ENCODE peak calls at places on chromosomes 1 and 21, in six cellular contexts. J, Y, X, R, K and W are unnamed samples.

GRCh38 chr1:29264773-29265389 is 28.6 kb downstream of the PTPRU start:
- DNase-seq in J (no peak), Y (no peak), X (no peak), R (no peak), K (no peak), W (no peak)

GRCh38 chr1:15944308-15945010 is 31.4 kb downstream of the ZBTB17 start:
- DNase-seq in J (peak; percentile 22), Y (no peak), X (no peak), R (no peak), K (no peak), W (no peak)

GRCh38 chr21:38968887-38969543 is 163.3 kb downstream of the ETS2 start:
- DNase-seq in J (no peak), Y (no peak), X (no peak), R (no peak), K (no peak), W (no peak)

GRCh38 chr21:45513003-45513706 is 29.1 kb downstream of the SLC19A1 start:
- DNase-seq in J (no peak), Y (no peak), X (no peak), R (no peak), K (peak; percentile 76), W (no peak)

GRCh38 chr21:21715286-21715969 is 717.2 kb downstream of the NCAM2 start:
- DNase-seq in J (no peak), Y (no peak), X (no peak), R (no peak), K (no peak), W (no peak)

GRCh38 chr1:239061770-239062169 is 324.6 kb upstream of the CHRM3 start:
- DNase-seq in J (no peak), Y (no peak), X (peak; percentile 43), R (no peak), K (no peak), W (no peak)

GRCh38 chr1:51581286-51581685 is 35.6 kb upstream of the OSBPL9 start:
- DNase-seq in J (no peak), Y (no peak), X (no peak), R (no peak), K (no peak), W (no peak)

GRCh38 chr1:151908228-151908691 is 1.1 kb downstream of the THEM4 start:
- DNase-seq in J (no peak), Y (no peak), X (peak; percentile 69), R (no peak), K (no peak), W (no peak)

GRCh38 chr1:168583571-168583970 is 7.2 kb downstream of the XCL1 start:
- DNase-seq in J (no peak), Y (no peak), X (no peak), R (no peak), K (no peak), W (no peak)

GRCh38 chr1:242411906-242412305 is 112.6 kb downstream of the PLD5 start:
- DNase-seq in J (no peak), Y (no peak), X (no peak), R (no peak), K (no peak), W (no peak)

GRCh38 chr1:31487143-31487542 is 74.1 kb downstream of the SERINC2 start:
- DNase-seq in J (no peak), Y (peak; percentile 17), X (no peak), R (no peak), K (no peak), W (no peak)

GRCh38 chr1:54906586-54906985 is 19.6 kb upstream of the DHCR24 start:
- DNase-seq in J (no peak), Y (no peak), X (no peak), R (no peak), K (no peak), W (no peak)

GRCh38 chr1:53869454-53870117 is 20.0 kb downstream of the YIPF1 start:
- DNase-seq in J (no peak), Y (no peak), X (no peak), R (no peak), K (no peak), W (no peak)

GRCh38 chr1:191993549-191993948 is 164.7 kb upstream of the RGS18 start:
- DNase-seq in J (no peak), Y (no peak), X (no peak), R (no peak), K (no peak), W (no peak)

GRCh38 chr1:211378844-211379243 is 52.2 kb downstream of the TRAF5 start:
- DNase-seq in J (no peak), Y (no peak), X (no peak), R (no peak), K (no peak), W (no peak)

GRCh38 chr1:59029768-59030167 is 245.9 kb upstream of the JUN start:
- DNase-seq in J (no peak), Y (no peak), X (no peak), R (no peak), K (no peak), W (no peak)

GRCh38 chr1:51073456-51073855 is 28.6 kb upstream of the C1orf185 start:
- DNase-seq in J (no peak), Y (no peak), X (no peak), R (no peak), K (no peak), W (no peak)

GRCh38 chr21:46206163-46207005 is 22.1 kb upstream of the SPATC1L start:
- DNase-seq in J (no peak), Y (no peak), X (no peak), R (no peak), K (no peak), W (no peak)

GRCh38 chr1:4724695-4725250 is 70.4 kb downstream of the AJAP1 start:
- DNase-seq in J (no peak), Y (no peak), X (no peak), R (no peak), K (no peak), W (no peak)

DNA sequence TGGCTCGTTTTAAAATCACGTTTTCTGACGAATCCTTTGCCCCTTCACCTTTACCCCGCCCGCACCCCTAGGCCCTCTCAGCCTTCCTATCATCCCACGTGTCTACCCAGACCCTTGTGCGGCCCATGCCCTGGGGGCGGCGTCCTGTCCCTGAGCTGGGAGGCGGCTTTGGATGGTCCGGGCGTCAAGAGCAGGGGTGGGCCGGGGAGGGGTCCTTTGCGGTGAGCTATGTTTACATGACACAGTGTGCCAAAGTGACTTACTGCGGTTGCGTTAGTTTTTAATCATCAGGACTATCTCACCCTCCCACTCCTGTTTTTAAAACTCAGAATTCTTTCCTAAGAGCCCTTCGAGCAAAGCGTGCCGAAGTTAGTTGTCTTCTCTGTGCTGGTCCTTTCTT is 144.6 kb downstream of the PGBD5 start:
- DNase-seq in J (peak; percentile 14), Y (no peak), X (no peak), R (no peak), K (peak; percentile 74), W (no peak)
- H3K4me1 ChIP-seq in J (no peaks in the 10 kb centered on the region), Y (no peaks in the 10 kb centered on the region), X (peaks cover 6% of the 10 kb centered on the region), R (no peaks in the 10 kb centered on the region), K (no peaks in the 10 kb centered on the region), W (peaks cover 17% of the 10 kb centered on the region)

GRCh38 chr1:206788487-206789050 is 16.3 kb upstream of the IL10 start:
- DNase-seq in J (no peak), Y (no peak), X (no peak), R (no peak), K (no peak), W (no peak)
- H3K4me1 ChIP-seq in J (no peaks in the 10 kb centered on the region), Y (peaks cover 50% of the 10 kb centered on the region), X (no peaks in the 10 kb centered on the region), R (no peaks in the 10 kb centered on the region), K (no peaks in the 10 kb centered on the region), W (no peaks in the 10 kb centered on the region)

GRCh38 chr1:112625696-112626095 is 6.1 kb downstream of the CAPZA1 start:
- DNase-seq in J (no peak), Y (no peak), X (no peak), R (no peak), K (no peak), W (no peak)

GRCh38 chr1:112628516-112628915 is 8.9 kb downstream of the CAPZA1 start:
- DNase-seq in J (no peak), Y (no peak), X (no peak), R (no peak), K (no peak), W (no peak)

GRCh38 chr1:112629256-112629655 is 9.6 kb downstream of the CAPZA1 start:
- DNase-seq in J (no peak), Y (no peak), X (no peak), R (no peak), K (no peak), W (no peak)

GRCh38 chr1:112626193-112626592 is 6.6 kb downstream of the CAPZA1 start:
- DNase-seq in J (no peak), Y (no peak), X (no peak), R (no peak), K (no peak), W (no peak)

GRCh38 chr1:112626887-112627286 is 7.3 kb downstream of the CAPZA1 start:
- DNase-seq in J (no peak), Y (no peak), X (no peak), R (no peak), K (no peak), W (no peak)
- H3K4me1 ChIP-seq in J (no peaks in the 10 kb centered on the region), Y (peaks cover 33% of the 10 kb centered on the region), X (no peaks in the 10 kb centered on the region), R (peaks cover 1% of the 10 kb centered on the region), K (peaks cover 64% of the 10 kb centered on the region), W (peaks cover 91% of the 10 kb centered on the region)

GRCh38 chr1:26739251-26739914 is 43.6 kb downstream of the ARID1A start:
- DNase-seq in J (no peak), Y (peak; percentile 37), X (no peak), R (no peak), K (no peak), W (no peak)
- H3K4me1 ChIP-seq in J (no peaks in the 10 kb centered on the region), Y (peaks cover 65% of the 10 kb centered on the region), X (peaks cover 2% of the 10 kb centered on the region), R (peaks cover 10% of the 10 kb centered on the region), K (peaks cover 8% of the 10 kb centered on the region), W (peaks cover 24% of the 10 kb centered on the region)

GRCh38 chr1:12630946-12631540 is 12.8 kb upstream of the AADACL4 start:
- DNase-seq in J (no peak), Y (no peak), X (no peak), R (no peak), K (no peak), W (no peak)

GRCh38 chr1:12629974-12630760 is 12.2 kb upstream of the DHRS3 start:
- DNase-seq in J (no peak), Y (no peak), X (no peak), R (no peak), K (no peak), W (no peak)

GRCh38 chr1:12634156-12634555 is 9.7 kb upstream of the AADACL4 start:
- DNase-seq in J (no peak), Y (no peak), X (no peak), R (no peak), K (no peak), W (no peak)

GRCh38 chr1:12629521-12629956 is 11.5 kb upstream of the DHRS3 start:
- DNase-seq in J (no peak), Y (no peak), X (no peak), R (no peak), K (no peak), W (no peak)

DNA sequence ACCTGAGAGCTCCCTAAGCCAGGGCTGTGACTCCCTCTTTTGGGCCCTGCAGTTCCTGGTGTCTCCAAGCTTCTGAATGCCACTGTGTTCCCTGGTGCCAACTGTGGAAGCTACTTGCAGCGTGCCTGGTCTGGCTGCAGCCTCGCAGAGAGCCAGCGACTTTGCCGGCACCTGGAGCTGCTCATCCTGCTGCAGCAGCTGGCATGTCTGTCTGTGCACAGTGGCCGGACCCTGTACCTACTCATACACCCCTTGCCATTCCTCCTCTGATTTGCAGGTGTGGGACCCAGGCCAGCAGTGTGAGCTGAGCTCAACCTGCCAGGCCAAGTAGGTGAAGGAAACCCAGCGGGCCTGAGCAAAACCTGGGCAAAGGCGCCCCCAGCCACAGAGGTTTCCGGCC is 12.3 kb upstream of the AADACL4 start:
- DNase-seq in J (no peak), Y (no peak), X (no peak), R (no peak), K (no peak), W (no peak)
- H3K4me1 ChIP-seq in J (peaks cover 4% of the 10 kb centered on the region), Y (peaks cover 9% of the 10 kb centered on the region), X (peaks cover 14% of the 10 kb centered on the region), R (no peaks in the 10 kb centered on the region), K (no peaks in the 10 kb centered on the region), W (no peaks in the 10 kb centered on the region)